ENCODE peak calls at places on chromosomes 13 and 19, in four cellular contexts. A, P, T and Z are unnamed samples.

GRCh38 chr19:23116802-23117571 is at the start of gene ZNF730:
- DNase-seq in A (no peak), P (peak), T (peak), Z (no peak)

GRCh38 chr13:30601836-30602235 is 15.9 kb upstream of the USPL1 start:
- DNase-seq in A (no peak), P (no peak), T (no peak), Z (no peak)

GRCh38 chr13:31982124-31982523 is 49.5 kb upstream of the FRY start:
- DNase-seq in A (no peak), P (no peak), T (no peak), Z (no peak)

GRCh38 chr19:13119654-13120053 is 1.6 kb downstream of the NACC1 start:
- DNase-seq in P (no peak), A (no peak), T (no peak), Z (no peak)

GRCh38 chr19:10762656-10763055 is 44.8 kb downstream of the DNM2 start:
- DNase-seq in A (no peak), P (no peak), T (no peak), Z (no peak)

GRCh38 chr13:19958119-19959111 is at the start of gene ZMYM2:
- DNase-seq in A (peak), P (peak), T (peak), Z (peak)

GRCh38 chr19:13460045-13460444 is 46.2 kb downstream of the CACNA1A start:
- DNase-seq in P (no peak), A (no peak), T (no peak), Z (no peak)

GRCh38 chr13:59343993-59344780 is 819.5 kb downstream of the DIAPH3 start:
- DNase-seq in A (no peak), P (no peak), T (no peak), Z (no peak)

GRCh38 chr19:995051-995827 is 5.0 kb upstream of the GRIN3B start:
- DNase-seq in P (no peak), A (no peak), T (no peak), Z (no peak)

GRCh38 chr19:16571689-16572331 is 405 bp downstream of the SLC35E1 start:
- DNase-seq in T (no peak), A (no peak), P (no peak), Z (peak)

GRCh38 chr19:35727053-35727955 is 9.5 kb downstream of the KMT2B start:
- DNase-seq in P (no peak), T (no peak), A (no peak), Z (no peak)

GRCh38 chr19:7942981-7943443 is 454 bp downstream of the TIMM44 start:
- DNase-seq in T (no peak), A (peak), P (no peak), Z (no peak)

GRCh38 chr19:36072081-36072480 is 17.4 kb downstream of the WDR62 start:
- DNase-seq in A (no peak), P (no peak), T (no peak), Z (no peak)

GRCh38 chr13:55244991-55245644 is 1895.6 kb upstream of the PRR20A start:
- DNase-seq in T (no peak), P (no peak), A (peak), Z (peak)

GRCh38 chr19:4066176-4066606 is 508 bp downstream of the ZBTB7A start:
- DNase-seq in P (no peak), A (no peak), T (no peak), Z (no peak)

GRCh38 chr19:18321729-18322091 is 1.2 kb downstream of the LSM4 start:
- DNase-seq in P (no peak), T (no peak), A (no peak), Z (no peak)

GRCh38 chr13:71378992-71379905 is 487.8 kb downstream of the DACH1 start:
- DNase-seq in T (no peak), A (no peak), P (no peak), Z (no peak)

GRCh38 chr13:64985075-64985474 is 2245.1 kb downstream of the PCDH9 start:
- DNase-seq in P (no peak), A (no peak), T (no peak), Z (no peak)

GRCh38 chr13:85798999-85799646 is at the start of gene SLITRK6:
- DNase-seq in T (no peak), A (no peak), P (no peak), Z (peak)

GRCh38 chr13:52432456-52432855 is 18.0 kb downstream of the VPS36 start:
- DNase-seq in A (no peak), T (no peak), P (no peak), Z (no peak)

GRCh38 chr13:102556806-102557205 is 40.0 kb upstream of the TPP2 start:
- DNase-seq in P (no peak), A (no peak), T (no peak), Z (no peak)

GRCh38 chr13:96539791-96540190 is 449.9 kb downstream of the HS6ST3 start:
- DNase-seq in T (no peak), P (no peak), A (no peak), Z (no peak)

GRCh38 chr13:43492745-43493144 is 294.0 kb downstream of the ENOX1 start:
- DNase-seq in T (no peak), P (no peak), A (no peak), Z (no peak)

DNA sequence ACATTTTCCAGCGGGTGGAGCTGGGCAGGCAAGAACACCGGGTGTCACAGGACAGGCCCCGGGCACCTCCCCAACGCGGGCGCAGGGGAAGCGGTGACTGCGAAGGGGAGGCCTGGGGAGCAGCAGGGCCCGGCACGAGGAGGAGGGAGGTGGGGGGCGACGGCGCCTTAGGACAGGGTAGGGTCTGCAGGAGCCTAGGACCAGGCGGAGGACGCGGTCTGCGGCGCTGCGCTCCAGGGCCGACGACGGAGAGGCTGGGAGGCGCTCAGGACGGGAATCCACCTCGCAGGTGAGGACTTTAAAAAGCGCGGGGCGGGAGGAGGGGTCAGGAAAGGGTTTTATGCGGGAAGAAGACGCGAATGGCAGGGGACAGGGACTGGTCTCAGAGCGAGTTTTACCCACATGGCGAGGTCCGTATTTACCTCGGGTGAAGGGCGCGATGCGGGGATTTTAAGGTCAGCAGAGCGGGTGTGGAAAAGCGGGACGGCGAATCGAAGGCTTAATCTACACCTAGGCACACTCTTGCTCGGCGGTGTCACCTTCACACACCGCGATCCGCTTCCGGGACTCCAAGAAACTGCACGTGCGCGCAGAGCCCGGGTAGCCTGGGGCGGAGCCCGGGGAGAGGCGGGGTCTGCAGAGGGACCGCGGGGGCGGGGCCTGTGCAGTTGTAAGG is 13.5 kb downstream of the ERVV-2 start:
- DNase-seq in T (no peak), P (no peak), A (no peak), Z (no peak)
- TF ChIP-seq CHD4 in T (no peak), P (no peak), A (no peak), Z (no peak)

GRCh38 chr13:113151745-113152707 is 6.4 kb upstream of the PROZ start:
- DNase-seq in T (no peak), A (no peak), P (no peak), Z (no peak)

GRCh38 chr13:113155982-113156655 is 2.3 kb upstream of the PROZ start:
- DNase-seq in A (no peak), T (no peak), P (no peak), Z (no peak)

GRCh38 chr13:113152894-113153809 is 5.3 kb upstream of the PROZ start:
- DNase-seq in A (peak), P (no peak), T (peak), Z (peak)

GRCh38 chr13:113155201-113155600 is 3.2 kb upstream of the PROZ start:
- DNase-seq in P (no peak), T (no peak), A (no peak), Z (no peak)

DNA sequence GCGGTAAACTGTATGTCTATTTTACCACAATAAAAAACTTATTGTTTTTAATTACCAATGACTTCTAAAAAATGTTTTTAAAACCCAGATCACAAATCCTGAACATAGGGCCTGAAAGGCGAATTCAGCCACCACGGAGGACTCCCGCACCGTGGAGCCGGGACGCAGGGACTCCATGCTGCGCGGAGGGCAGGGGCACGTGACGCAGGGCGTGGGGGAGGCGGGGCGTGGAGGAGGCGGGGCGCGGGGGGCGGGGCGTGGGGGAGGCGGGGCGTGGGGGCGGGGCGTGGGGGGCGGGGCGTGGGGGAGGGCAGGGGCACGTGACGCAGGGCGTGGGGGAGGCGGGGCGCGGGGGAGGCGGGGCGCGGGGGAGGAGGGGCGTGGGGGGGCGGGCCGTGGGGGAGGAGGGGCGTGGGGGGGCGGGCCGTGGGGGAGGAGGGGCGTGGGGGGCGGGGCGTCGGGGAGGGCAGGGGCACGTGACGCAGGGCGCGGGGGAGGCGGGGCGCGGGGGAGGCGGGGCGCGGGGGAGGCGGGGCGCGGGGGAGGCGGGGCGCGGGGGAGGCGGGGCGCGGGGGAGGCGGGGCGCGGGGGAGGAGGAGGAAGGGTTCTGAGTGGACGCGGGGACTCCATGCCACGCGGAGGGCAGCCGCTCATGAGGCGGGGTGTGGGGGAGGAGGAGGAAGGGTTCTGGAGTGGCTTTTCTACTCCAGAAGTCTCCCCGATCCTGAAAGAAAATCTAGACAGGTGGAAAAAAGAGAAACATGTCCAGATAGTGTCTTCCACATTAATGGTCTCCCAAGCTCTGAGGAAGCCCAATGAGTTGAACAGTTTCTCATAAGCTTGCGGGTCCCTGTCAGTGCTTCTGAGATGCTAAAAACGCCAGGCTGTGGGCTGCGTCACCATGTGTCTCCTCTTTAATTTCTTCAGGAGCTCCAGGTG is 4.4 kb upstream of the PROZ start:
- DNase-seq in P (peak), T (peak), A (peak), Z (peak)
- TF ChIP-seq RFX5 in P (no peak), T (no peak), A (no peak), Z (no peak)

DNA sequence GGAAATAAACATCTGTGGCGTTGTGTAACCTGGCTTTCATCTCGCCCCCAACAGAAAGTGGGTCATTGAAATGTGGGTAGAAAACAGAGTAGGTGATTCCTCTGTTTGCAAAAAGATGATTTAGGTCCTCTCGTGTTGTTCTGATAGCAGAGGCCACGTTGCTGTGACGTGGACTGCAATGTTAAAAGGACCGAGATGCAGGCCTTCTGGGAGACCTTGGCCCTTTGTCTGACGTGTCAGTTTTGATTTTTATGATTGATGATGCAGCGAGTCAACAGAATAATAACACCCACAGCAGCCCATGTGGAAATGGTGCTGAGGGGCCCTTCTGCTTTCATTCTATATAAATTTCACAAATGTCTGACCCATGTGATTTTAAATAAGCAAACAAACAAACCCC is 68.9 kb downstream of the FGF9 start:
- DNase-seq in A (no peak), P (no peak), T (no peak), Z (no peak)
- TF ChIP-seq CHD4 in A (no peak), P (no peak), T (no peak), Z (no peak)

DNA sequence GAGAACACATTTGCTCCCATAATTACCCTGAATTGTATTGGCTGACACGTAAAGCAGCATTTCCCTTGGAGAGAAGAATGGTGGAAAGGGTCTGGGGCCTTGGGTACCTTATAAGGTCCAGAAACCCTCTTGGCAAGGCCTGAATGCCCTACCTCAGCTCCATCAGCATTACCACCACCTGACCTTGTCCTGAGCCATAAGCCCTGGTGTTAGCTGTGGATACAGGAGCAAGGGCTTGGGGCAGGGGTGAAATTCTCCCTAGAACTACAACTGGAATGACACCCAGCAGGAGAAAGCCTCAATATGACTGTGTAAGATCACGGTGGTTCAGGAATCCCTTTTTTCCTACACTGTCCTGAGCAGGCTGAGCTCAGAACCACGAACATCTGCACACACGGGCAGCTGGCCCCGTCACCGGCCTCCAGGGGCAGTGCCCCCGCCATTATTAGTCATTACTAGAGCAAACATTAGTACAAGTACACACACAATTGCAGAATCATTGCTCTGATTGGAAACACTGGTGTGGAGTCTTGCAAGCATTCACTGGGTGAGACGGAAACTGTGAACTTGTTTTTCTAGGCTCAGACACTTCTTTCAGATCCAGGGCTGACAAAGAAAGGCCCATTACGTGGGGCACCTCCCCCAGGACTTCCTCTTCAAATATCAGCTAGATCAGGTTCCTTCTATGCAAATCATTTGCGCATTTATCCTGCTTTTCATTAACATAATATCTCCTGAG is 26.7 kb upstream of the MTIF3 start:
- DNase-seq in T (no peak), A (peak), P (no peak), Z (peak)
- TF ChIP-seq RFX5 in T (no peak), A (no peak), P (no peak), Z (no peak)

DNA sequence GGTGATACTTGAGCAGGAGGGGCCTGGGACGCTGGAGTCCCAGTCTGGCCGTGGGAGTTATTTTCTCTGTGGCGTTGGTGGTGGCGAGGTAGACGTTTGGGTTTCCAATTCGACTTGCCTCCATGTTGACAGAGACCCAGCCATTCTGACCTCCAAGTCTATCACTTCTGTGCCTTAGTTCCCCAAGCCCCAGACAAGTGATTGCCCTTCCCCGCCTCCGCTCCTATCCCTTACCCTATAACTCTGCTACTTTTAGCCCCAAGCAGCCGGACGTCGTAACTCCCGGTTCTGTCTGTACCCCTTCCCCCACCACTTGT is 549 bp downstream of the TIMM50 start:
- DNase-seq in A (no peak), P (no peak), T (no peak), Z (no peak)
- TF ChIP-seq CHD4 in A (no peak), P (no peak), T (no peak), Z (no peak)

GRCh38 chr13:98892077-98892476 is 85.8 kb downstream of the DOCK9 start:
- DNase-seq in P (no peak), T (no peak), A (no peak), Z (no peak)
- TF ChIP-seq RFX5 in P (no peak), T (no peak), A (no peak), Z (no peak)